ENCODE peak calls at places on chromosome 5, in five cellular contexts. One of them, this sample, is unnamed.
A peak's percentile ranks its signal among the peaks of the same experiment; 100 is the strongest.

GRCh38 chr5:73464016-73464745 is 15.6 kb upstream of the FOXD1 start:
- DNase-seq in HCT116: no peak
- DNase-seq in HepG2: no peak
- DNase-seq in SK-N-SH: no peak
- DNase-seq in GM12878: no peak
- DNase-seq in this sample: no peak

GRCh38 chr5:159851053-159851452 is 65.2 kb upstream of the ADRA1B start:
- DNase-seq in HCT116: no peak
- DNase-seq in HepG2: no peak
- DNase-seq in SK-N-SH: no peak
- DNase-seq in GM12878: no peak
- DNase-seq in this sample: no peak

GRCh38 chr5:39668980-39669379 is 244.2 kb upstream of the DAB2 start:
- DNase-seq in HCT116: no peak
- DNase-seq in HepG2: no peak
- DNase-seq in SK-N-SH: peak; percentile 17
- DNase-seq in GM12878: no peak
- DNase-seq in this sample: no peak

GRCh38 chr5:169745441-169746146 is 108.5 kb downstream of the DOCK2 start:
- DNase-seq in HCT116: no peak
- DNase-seq in HepG2: no peak
- DNase-seq in SK-N-SH: no peak
- DNase-seq in GM12878: no peak
- DNase-seq in this sample: no peak

GRCh38 chr5:60494144-60494543 is 205.8 kb downstream of the DEPDC1B start:
- DNase-seq in HCT116: no peak
- DNase-seq in HepG2: no peak
- DNase-seq in SK-N-SH: no peak
- DNase-seq in GM12878: no peak
- DNase-seq in this sample: no peak

GRCh38 chr5:124649548-124650501 is 96.6 kb downstream of the ZNF608 start:
- DNase-seq in HCT116: no peak
- DNase-seq in HepG2: no peak
- DNase-seq in SK-N-SH: peak; percentile 78
- DNase-seq in GM12878: peak; percentile 99
- DNase-seq in this sample: no peak

GRCh38 chr5:36839479-36839878 is 37.1 kb upstream of the NIPBL start:
- DNase-seq in HCT116: no peak
- DNase-seq in HepG2: no peak
- DNase-seq in SK-N-SH: no peak
- DNase-seq in GM12878: no peak
- DNase-seq in this sample: no peak

GRCh38 chr5:61504143-61504542 is 172.1 kb downstream of the ZSWIM6 start:
- DNase-seq in HCT116: no peak
- DNase-seq in HepG2: no peak
- DNase-seq in SK-N-SH: peak; percentile 48
- DNase-seq in GM12878: no peak
- DNase-seq in this sample: no peak

GRCh38 chr5:156051972-156052371 is 275.0 kb upstream of the SGCD start:
- DNase-seq in HCT116: no peak
- DNase-seq in HepG2: no peak
- DNase-seq in SK-N-SH: no peak
- DNase-seq in GM12878: no peak
- DNase-seq in this sample: no peak

GRCh38 chr5:42756630-42757601 is at the start of gene CCDC152:
- DNase-seq in HCT116: no peak
- DNase-seq in HepG2: no peak
- DNase-seq in SK-N-SH: peak; percentile 74
- DNase-seq in GM12878: no peak
- DNase-seq in this sample: no peak

GRCh38 chr5:148912714-148913398 is 86.4 kb downstream of the ADRB2 start:
- DNase-seq in HCT116: peak; percentile 54
- DNase-seq in HepG2: peak; percentile 16
- DNase-seq in SK-N-SH: peak; percentile 15
- DNase-seq in GM12878: no peak
- DNase-seq in this sample: peak; percentile 72

GRCh38 chr5:79962580-79963222 is 28.4 kb downstream of the MTX3 start:
- DNase-seq in HCT116: no peak
- DNase-seq in HepG2: no peak
- DNase-seq in SK-N-SH: no peak
- DNase-seq in GM12878: no peak
- DNase-seq in this sample: no peak

GRCh38 chr5:153559926-153560325 is 69.5 kb downstream of the GRIA1 start:
- DNase-seq in HCT116: no peak
- DNase-seq in HepG2: no peak
- DNase-seq in SK-N-SH: no peak
- DNase-seq in GM12878: no peak
- DNase-seq in this sample: no peak

GRCh38 chr5:40623480-40624420 is 56.0 kb upstream of the PTGER4 start:
- DNase-seq in HCT116: no peak
- DNase-seq in HepG2: no peak
- DNase-seq in SK-N-SH: no peak
- DNase-seq in GM12878: no peak
- DNase-seq in this sample: no peak

GRCh38 chr5:60710362-60710761 is 10.4 kb upstream of the DEPDC1B start:
- DNase-seq in HCT116: no peak
- DNase-seq in HepG2: peak; percentile 30
- DNase-seq in SK-N-SH: no peak
- DNase-seq in GM12878: no peak
- DNase-seq in this sample: no peak

GRCh38 chr5:181191526-181192336 is 13.3 kb downstream of the TRIM7 start:
- DNase-seq in HCT116: peak; percentile 89
- DNase-seq in HepG2: peak; percentile 88
- DNase-seq in SK-N-SH: peak; percentile 95
- DNase-seq in GM12878: peak; percentile 83
- DNase-seq in this sample: peak; percentile 86

GRCh38 chr5:93789173-93790070 is 48.0 kb upstream of the POU5F2 start:
- DNase-seq in HCT116: no peak
- DNase-seq in HepG2: no peak
- DNase-seq in SK-N-SH: no peak
- DNase-seq in GM12878: no peak
- DNase-seq in this sample: no peak

GRCh38 chr5:107670028-107670926 is 460 bp downstream of the EFNA5 start:
- DNase-seq in HCT116: no peak
- DNase-seq in HepG2: no peak
- DNase-seq in SK-N-SH: peak; percentile 73
- DNase-seq in GM12878: no peak
- DNase-seq in this sample: peak; percentile 40

GRCh38 chr5:133939668-133940067 is 28.8 kb downstream of the C5orf15 start:
- DNase-seq in HCT116: no peak
- DNase-seq in HepG2: no peak
- DNase-seq in SK-N-SH: no peak
- DNase-seq in GM12878: no peak
- DNase-seq in this sample: no peak

GRCh38 chr5:132180134-132180745 is 47.4 kb downstream of the P4HA2 start:
- DNase-seq in HCT116: peak; percentile 47
- DNase-seq in HepG2: peak; percentile 18
- DNase-seq in SK-N-SH: peak; percentile 69
- DNase-seq in GM12878: no peak
- DNase-seq in this sample: peak; percentile 74

GRCh38 chr5:142183561-142183960 is 75.0 kb downstream of the NDFIP1 start:
- DNase-seq in HCT116: no peak
- DNase-seq in HepG2: no peak
- DNase-seq in SK-N-SH: no peak
- DNase-seq in GM12878: no peak
- DNase-seq in this sample: no peak

DNA sequence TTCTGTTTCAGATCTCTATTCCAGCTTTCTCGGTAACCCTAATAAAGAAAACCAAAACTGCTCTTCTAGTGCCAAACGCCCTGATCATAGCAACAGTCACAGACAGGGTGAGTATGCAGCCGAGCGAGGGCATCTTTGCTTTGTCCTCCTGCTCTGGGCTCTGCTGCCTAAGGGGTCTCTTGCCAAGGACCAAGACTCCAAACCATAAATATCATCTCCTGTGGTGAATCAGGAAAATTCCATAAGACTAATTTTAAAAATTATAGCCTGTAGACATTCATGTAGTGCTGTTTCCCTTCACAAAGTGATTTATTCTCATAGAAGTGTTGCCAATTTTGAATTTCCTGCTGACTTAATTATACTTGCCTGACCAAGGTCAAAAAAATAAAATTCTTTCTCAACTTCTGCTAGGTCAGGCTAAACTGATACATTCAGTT is 54.5 kb downstream of the GRAMD2B start:
- DNase-seq in HCT116: no peak
- DNase-seq in HepG2: no peak
- DNase-seq in SK-N-SH: no peak
- DNase-seq in GM12878: no peak
- DNase-seq in this sample: no peak
- TF ChIP-seq JUND in HCT116: no peak
- TF ChIP-seq JUND in HepG2: no peak
- TF ChIP-seq JUND in SK-N-SH: peak; percentile 2
- TF ChIP-seq JUND in GM12878: no peak
- TF ChIP-seq JUND in this sample: no peak

GRCh38 chr5:144511581-144512072 is 341.0 kb downstream of the KCTD16 start:
- DNase-seq in HCT116: no peak
- DNase-seq in HepG2: no peak
- DNase-seq in SK-N-SH: no peak
- DNase-seq in GM12878: no peak
- DNase-seq in this sample: no peak

GRCh38 chr5:144504929-144505578 is 334.4 kb downstream of the KCTD16 start:
- DNase-seq in HCT116: no peak
- DNase-seq in HepG2: no peak
- DNase-seq in SK-N-SH: peak; percentile 2
- DNase-seq in GM12878: no peak
- DNase-seq in this sample: no peak

DNA sequence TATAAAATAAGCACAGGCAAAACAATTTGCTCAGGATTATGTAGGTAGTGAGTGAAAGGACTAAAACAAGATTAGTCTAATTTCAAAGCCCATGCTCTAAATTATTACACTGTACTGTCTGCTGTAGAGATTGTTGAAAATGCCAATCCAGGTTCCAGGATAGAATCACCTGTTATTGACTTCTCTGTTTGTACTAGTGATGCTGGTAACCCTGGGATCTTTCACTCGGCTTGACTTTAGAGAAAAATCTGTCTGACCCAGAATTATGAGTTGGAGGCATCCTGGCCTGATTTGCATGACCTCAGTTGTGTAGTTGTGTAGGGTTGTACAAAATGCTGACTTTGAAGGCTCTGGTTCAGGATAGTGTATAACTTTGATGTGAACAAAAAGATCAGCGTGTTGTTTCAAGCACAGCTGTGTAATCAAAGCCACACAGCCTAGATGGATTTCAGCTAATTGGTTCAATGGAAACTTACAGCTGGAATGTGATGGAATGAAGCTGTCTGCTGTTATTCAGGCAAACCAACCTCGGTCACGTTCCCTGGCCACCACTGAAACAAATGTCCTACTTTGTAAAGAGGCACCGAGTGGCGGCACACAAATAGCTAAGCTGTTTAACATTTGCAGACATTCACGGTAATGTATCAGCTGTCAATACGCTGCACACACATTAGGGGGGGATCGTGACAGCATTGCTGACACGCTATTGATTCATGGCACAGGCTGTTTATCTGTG is 340.3 kb downstream of the KCTD16 start:
- DNase-seq in HCT116: no peak
- DNase-seq in HepG2: peak; percentile 4
- DNase-seq in SK-N-SH: no peak
- DNase-seq in GM12878: no peak
- DNase-seq in this sample: no peak
- TF ChIP-seq JUND in HCT116: no peak
- TF ChIP-seq JUND in HepG2: no peak
- TF ChIP-seq JUND in SK-N-SH: no peak
- TF ChIP-seq JUND in GM12878: no peak
- TF ChIP-seq JUND in this sample: no peak

GRCh38 chr5:14491015-14491414 is 90.6 kb upstream of the OTULINL start:
- DNase-seq in HCT116: no peak
- DNase-seq in HepG2: no peak
- DNase-seq in SK-N-SH: peak; percentile 20
- DNase-seq in GM12878: no peak
- DNase-seq in this sample: no peak
- TF ChIP-seq JUND in HCT116: no peak
- TF ChIP-seq JUND in HepG2: no peak
- TF ChIP-seq JUND in SK-N-SH: no peak
- TF ChIP-seq JUND in GM12878: no peak
- TF ChIP-seq JUND in this sample: no peak

GRCh38 chr5:26625099-26625498 is 413.3 kb downstream of the CDH9 start:
- DNase-seq in HCT116: no peak
- DNase-seq in HepG2: no peak
- DNase-seq in SK-N-SH: no peak
- DNase-seq in GM12878: no peak
- DNase-seq in this sample: no peak

DNA sequence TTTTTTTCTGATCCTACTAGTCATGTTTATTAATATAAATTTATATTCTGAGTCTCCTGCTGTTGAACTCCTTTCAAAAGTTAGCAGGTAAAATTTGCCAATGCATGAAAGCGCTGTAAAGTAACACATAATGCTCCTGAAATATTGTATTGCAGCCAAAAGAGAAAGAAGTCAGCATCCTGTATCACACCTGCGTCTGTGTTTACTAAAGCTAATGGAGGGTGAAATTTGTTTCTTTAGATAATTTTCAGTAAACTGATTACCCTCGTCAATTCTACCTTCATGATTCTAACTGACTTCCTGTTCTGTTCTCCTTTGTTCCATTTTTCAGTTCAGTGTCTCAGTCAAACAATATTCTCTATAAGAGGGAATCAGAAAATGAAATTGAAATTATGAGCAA is 415.4 kb downstream of the CDH9 start:
- DNase-seq in HCT116: no peak
- DNase-seq in HepG2: no peak
- DNase-seq in SK-N-SH: no peak
- DNase-seq in GM12878: no peak
- DNase-seq in this sample: no peak
- TF ChIP-seq JUND in HCT116: no peak
- TF ChIP-seq JUND in HepG2: no peak
- TF ChIP-seq JUND in SK-N-SH: no peak
- TF ChIP-seq JUND in GM12878: no peak
- TF ChIP-seq JUND in this sample: no peak

GRCh38 chr5:178322736-178323540 is 90.3 kb upstream of the PHYKPL start:
- DNase-seq in HCT116: no peak
- DNase-seq in HepG2: no peak
- DNase-seq in SK-N-SH: no peak
- DNase-seq in GM12878: no peak
- DNase-seq in this sample: no peak

GRCh38 chr5:178318382-178318781 is 85.8 kb upstream of the PHYKPL start:
- DNase-seq in HCT116: no peak
- DNase-seq in HepG2: no peak
- DNase-seq in SK-N-SH: no peak
- DNase-seq in GM12878: no peak
- DNase-seq in this sample: no peak

GRCh38 chr5:178320281-178320855 is 87.8 kb upstream of the PHYKPL start:
- DNase-seq in HCT116: no peak
- DNase-seq in HepG2: no peak
- DNase-seq in SK-N-SH: no peak
- DNase-seq in GM12878: no peak
- DNase-seq in this sample: no peak

GRCh38 chr5:178318893-178319292 is 86.3 kb upstream of the PHYKPL start:
- DNase-seq in HCT116: no peak
- DNase-seq in HepG2: no peak
- DNase-seq in SK-N-SH: no peak
- DNase-seq in GM12878: no peak
- DNase-seq in this sample: no peak

GRCh38 chr5:178319541-178320041 is 87.0 kb upstream of the PHYKPL start:
- DNase-seq in HCT116: no peak
- DNase-seq in HepG2: no peak
- DNase-seq in SK-N-SH: no peak
- DNase-seq in GM12878: no peak
- DNase-seq in this sample: no peak
- TF ChIP-seq JUND in HCT116: no peak
- TF ChIP-seq JUND in HepG2: no peak
- TF ChIP-seq JUND in SK-N-SH: no peak
- TF ChIP-seq JUND in GM12878: no peak
- TF ChIP-seq JUND in this sample: no peak

GRCh38 chr5:168714046-168714445 is 134.9 kb upstream of the PANK3 start:
- DNase-seq in HCT116: no peak
- DNase-seq in HepG2: no peak
- DNase-seq in SK-N-SH: no peak
- DNase-seq in GM12878: no peak
- DNase-seq in this sample: no peak
- TF ChIP-seq JUND in HCT116: no peak
- TF ChIP-seq JUND in HepG2: no peak
- TF ChIP-seq JUND in SK-N-SH: no peak
- TF ChIP-seq JUND in GM12878: no peak
- TF ChIP-seq JUND in this sample: no peak